ENCODE peak calls at places on chromosomes 5 and 9, in eight cellular contexts. P is transverse colon, W is GM23338, O is breast epithelium, U is sigmoid colon, S is HCT116, L is stomach, Y is HepG2. C is an unnamed sample.

GRCh38 chr9:134592819-134593200 is 48.8 kb upstream of the COL5A1 start:
- DNase-seq in P (no peak), W (no peak), O (no peak), U (no peak), S (no peak), L (no peak), Y (no peak), C (no peak)

GRCh38 chr9:35820076-35820475 is 5.2 kb upstream of the HINT2 start:
- DNase-seq in P (no peak), W (no peak), O (no peak), U (no peak), S (no peak), L (no peak), Y (no peak), C (no peak)

GRCh38 chr5:154967419-154968024 is 26.6 kb downstream of the MRPL22 start:
- DNase-seq in P (no peak), W (peak; percentile 46), O (no peak), U (no peak), S (no peak), L (no peak), Y (no peak), C (no peak)

GRCh38 chr9:30536494-30536893 is 1847.9 kb upstream of the ACO1 start:
- DNase-seq in P (no peak), W (no peak), O (no peak), U (no peak), S (no peak), L (no peak), Y (no peak), C (no peak)

GRCh38 chr9:34252670-34253459 is 74.0 kb downstream of the UBAP1 start:
- DNase-seq in P (no peak), W (peak; percentile 86), O (peak; percentile 57), U (peak; percentile 80), S (peak; percentile 18), L (no peak), Y (peak; percentile 50), C (no peak)

GRCh38 chr9:5580650-5581049 is 48.3 kb upstream of the RIC1 start:
- DNase-seq in P (no peak), W (no peak), O (no peak), U (no peak), S (no peak), L (no peak), Y (no peak), C (no peak)

GRCh38 chr9:127204771-127205470 is 59.7 kb upstream of the GARNL3 start:
- DNase-seq in P (no peak), W (peak; percentile 44), O (no peak), U (peak; percentile 66), S (no peak), L (no peak), Y (peak; percentile 31), C (no peak)

GRCh38 chr9:137070906-137071275 is 534 bp upstream of the SAPCD2 start:
- DNase-seq in P (no peak), W (no peak), O (no peak), U (no peak), S (no peak), L (no peak), Y (peak; percentile 64), C (no peak)

GRCh38 chr5:440413-441180 is 2.4 kb upstream of the EXOC3 start:
- DNase-seq in P (peak; percentile 7), W (no peak), O (no peak), U (peak; percentile 48), S (no peak), L (no peak), Y (no peak), C (no peak)

GRCh38 chr5:109335114-109335513 is 74.7 kb downstream of the PJA2 start:
- DNase-seq in P (no peak), W (no peak), O (no peak), U (no peak), S (no peak), L (no peak), Y (no peak), C (no peak)

GRCh38 chr5:98771389-98772109 is 1.9 kb upstream of the RGMB start:
- DNase-seq in P (peak; percentile 80), W (peak; percentile 91), O (peak; percentile 52), U (peak; percentile 80), S (peak; percentile 84), L (peak; percentile 70), Y (peak; percentile 83), C (peak; percentile 60)

GRCh38 chr5:74338101-74338388 is 302.5 kb downstream of the ENC1 start:
- DNase-seq in P (no peak), W (no peak), O (no peak), U (no peak), S (no peak), L (no peak), Y (no peak), C (no peak)

GRCh38 chr5:74342189-74342588 is 298.3 kb downstream of the ENC1 start:
- DNase-seq in P (no peak), W (no peak), O (no peak), U (no peak), S (no peak), L (no peak), Y (no peak), C (no peak)

GRCh38 chr5:74340476-74340875 is 300.1 kb downstream of the ENC1 start:
- DNase-seq in P (no peak), W (no peak), O (no peak), U (no peak), S (no peak), L (no peak), Y (no peak), C (no peak)

GRCh38 chr5:74342948-74343682 is 297.4 kb downstream of the ENC1 start:
- DNase-seq in P (no peak), W (no peak), O (no peak), U (no peak), S (no peak), L (no peak), Y (no peak), C (no peak)

DNA sequence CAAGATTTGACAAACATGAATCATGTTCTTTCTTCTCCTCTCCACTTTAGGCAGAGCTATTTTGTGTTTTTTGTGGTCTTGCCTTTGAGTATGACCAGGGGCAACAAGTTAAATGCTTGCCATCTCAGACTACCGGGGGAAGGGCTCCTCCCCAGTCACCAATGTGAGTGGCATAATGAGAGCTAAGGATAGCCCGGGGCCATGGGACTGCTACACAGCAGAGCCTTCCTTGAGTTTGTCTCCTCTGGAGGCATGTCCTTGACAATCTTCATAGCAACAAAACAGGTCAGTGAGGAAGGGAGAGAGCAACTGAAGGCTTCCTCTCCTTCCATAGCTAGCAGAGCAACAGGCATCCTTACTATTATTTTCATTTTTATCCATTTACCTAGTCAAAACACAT is 299.3 kb downstream of the ENC1 start:
- DNase-seq in P (no peak), W (no peak), O (no peak), U (no peak), S (no peak), L (no peak), Y (no peak), C (no peak)
- TF ChIP-seq CTCF in P (no peak), W (no peak), O (no peak), U (no peak), S (no peak), L (no peak), Y (no peak), C (no peak)

GRCh38 chr9:133098871-133099270 is 22.2 kb downstream of the RALGDS start:
- DNase-seq in P (no peak), W (no peak), O (no peak), U (no peak), S (no peak), L (no peak), Y (no peak), C (no peak)
- H3K36me3 ChIP-seq in P (no peaks in the 10 kb centered on the region), W (no peaks in the 10 kb centered on the region), O (peaks cover 21% of the 10 kb centered on the region), U (peaks cover 66% of the 10 kb centered on the region), S (peaks cover 23% of the 10 kb centered on the region), L (peaks cover 64% of the 10 kb centered on the region), Y (peaks cover 51% of the 10 kb centered on the region), C (peaks cover 69% of the 10 kb centered on the region)

GRCh38 chr9:100099722-100100042 is 639 bp downstream of the INVS start:
- DNase-seq in P (no peak), W (peak; percentile 49), O (peak; percentile 20), U (peak; percentile 63), S (peak; percentile 12), L (no peak), Y (peak; percentile 35), C (no peak)

GRCh38 chr9:100100268-100100667 is 1.2 kb downstream of the INVS start:
- DNase-seq in P (no peak), W (no peak), O (no peak), U (no peak), S (no peak), L (no peak), Y (no peak), C (no peak)

GRCh38 chr9:100098241-100098886 is 436 bp downstream of the ERP44 start:
- DNase-seq in P (peak; percentile 79), W (peak; percentile 91), O (peak; percentile 46), U (peak; percentile 69), S (peak; percentile 65), L (peak; percentile 83), Y (peak; percentile 83), C (no peak)

GRCh38 chr9:100101608-100102007 is 2.6 kb downstream of the INVS start:
- DNase-seq in P (no peak), W (no peak), O (no peak), U (no peak), S (no peak), L (no peak), Y (no peak), C (no peak)

DNA sequence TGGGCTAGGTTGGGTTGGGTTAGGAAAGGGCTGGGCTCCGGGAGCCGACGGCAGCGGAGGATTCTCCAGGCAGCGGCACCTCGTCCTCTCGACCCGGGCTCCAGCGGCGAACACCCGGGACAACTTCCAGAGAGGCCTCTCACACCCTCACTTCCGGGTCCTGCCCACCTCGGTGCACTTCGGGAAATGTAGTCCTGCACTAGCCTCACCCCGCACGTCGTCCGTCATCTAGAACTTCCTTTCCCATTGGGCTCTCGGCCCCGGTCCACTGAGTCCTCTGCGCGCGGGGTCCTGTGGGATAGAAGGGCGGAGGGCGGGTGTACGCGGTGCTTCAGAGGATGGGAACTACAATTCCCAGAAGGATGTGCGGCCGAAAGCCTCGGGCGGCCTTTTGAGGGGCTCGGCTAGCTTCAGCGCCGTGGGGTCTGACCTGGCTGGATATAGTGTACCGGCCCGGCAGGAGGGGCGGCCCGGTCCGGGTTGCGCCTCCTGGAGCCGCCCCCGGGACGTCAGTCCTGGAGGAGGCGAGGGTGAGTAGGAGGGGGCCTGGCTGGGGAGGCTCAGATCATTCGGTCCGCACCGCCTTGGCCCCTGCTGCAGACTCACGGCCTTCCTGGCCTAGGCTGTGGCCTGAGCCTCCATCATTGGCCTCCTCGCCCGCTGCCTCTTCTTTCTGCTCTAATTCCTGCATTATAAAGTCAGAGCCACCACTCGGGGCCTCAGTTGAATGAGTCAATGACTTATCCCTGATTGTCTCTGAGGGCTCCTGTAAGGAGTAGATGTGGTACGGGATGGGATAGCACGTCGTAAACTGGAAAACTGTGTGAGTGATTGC is at the start of the genes ERP44 and INVS:
- DNase-seq in P (peak; percentile 99), W (peak; percentile 100), O (peak; percentile 99), U (peak; percentile 99), S (peak; percentile 97), L (peak; percentile 99), Y (peak; percentile 98), C (peak; percentile 100)
- TF ChIP-seq POLR2AphosphoS5 in P (peak; percentile 95), W (peak; percentile 56), O (peak; percentile 85), U (peak; percentile 95), S (peak; percentile 88), L (peak; percentile 97), Y (peak; percentile 76), C (peak; percentile 95)

DNA sequence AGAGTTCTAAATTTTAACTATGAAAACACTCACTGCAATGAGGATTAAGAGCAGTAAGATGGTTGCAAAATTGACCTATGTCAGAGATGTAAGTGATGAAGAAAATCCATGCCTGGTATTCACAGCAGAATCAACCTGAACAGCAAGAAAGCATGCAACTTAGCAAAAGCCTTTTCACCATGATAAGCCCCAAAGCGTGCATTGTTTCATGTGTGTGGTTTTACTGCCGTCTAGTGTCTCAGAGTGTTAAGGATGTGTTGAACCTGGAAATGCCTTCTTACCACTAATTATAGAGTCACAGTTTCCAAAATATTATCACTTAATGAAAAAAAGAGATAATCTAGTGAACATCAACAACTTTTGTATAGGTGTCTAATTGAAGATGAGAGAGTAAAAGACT is 415.2 kb upstream of the TRPC7 start:
- DNase-seq in P (no peak), W (peak; percentile 29), O (no peak), U (no peak), S (no peak), L (no peak), Y (no peak), C (no peak)
- TF ChIP-seq CTCF in P (no peak), W (peak; percentile 61), O (no peak), U (no peak), S (peak; percentile 22), L (no peak), Y (peak; percentile 21), C (no peak)